ENCODE peak calls at places on chromosomes 12 and 14, in eight cellular contexts. Z is body of pancreas, X is right lobe of liver, H is heart left ventricle, U is cardiac muscle cell, G is mesenchymal stem cell, K is tibial nerve, B is neural progenitor cell. V is an unnamed sample. For H3K4me1, the result is how much of the 10 kb centered on the place peaks cover.

GRCh38 chr14:35387209-35387608 is 17.3 kb downstream of the NFKBIA start:
- DNase-seq in X (no peak), H (no peak), B (no peak), K (no peak), Z (no peak), U (no peak), G (no peak), V (no peak)

GRCh38 chr12:94790822-94791221 is 140.5 kb upstream of the TMCC3 start:
- DNase-seq in B (no peak), H (no peak), G (no peak), K (no peak), Z (no peak), U (no peak), X (no peak), V (no peak)

GRCh38 chr14:45051896-45052295 is 32.0 kb upstream of the PRPF39 start:
- DNase-seq in H (no peak), B (no peak), U (no peak), K (no peak), G (no peak), X (no peak), Z (no peak), V (no peak)

GRCh38 chr12:34347367-34347766 is 325.1 kb downstream of the ALG10 start:
- DNase-seq in X (no peak), U (no peak), Z (no peak), H (no peak), K (no peak), B (no peak), G (no peak), V (no peak)

GRCh38 chr12:9180810-9181209 is 27.4 kb downstream of the PZP start:
- DNase-seq in Z (no peak), B (no peak), G (no peak), K (no peak), U (no peak), H (no peak), X (no peak), V (no peak)

GRCh38 chr12:77204055-77204454 is 138.7 kb upstream of the E2F7 start:
- DNase-seq in H (no peak), G (no peak), K (no peak), Z (no peak), B (peak), U (peak), X (no peak), V (no peak)

GRCh38 chr12:47741340-47741703 is 16.0 kb upstream of the ENDOU start:
- DNase-seq in K (peak), Z (peak), B (no peak), H (peak), G (peak), X (peak), U (peak), V (peak)

GRCh38 chr12:6235499-6235898 is 35.3 kb downstream of the CD9 start:
- DNase-seq in H (no peak), X (no peak), K (no peak), Z (peak), U (no peak), G (no peak), B (no peak), V (no peak)

GRCh38 chr12:106030210-106031175 is 108.3 kb downstream of the NUAK1 start:
- DNase-seq in B (no peak), X (no peak), U (no peak), K (no peak), G (peak), Z (no peak), H (no peak), V (no peak)

GRCh38 chr14:68981124-68981523 is 2.0 kb upstream of the ACTN1 start:
- DNase-seq in H (no peak), X (no peak), G (no peak), U (no peak), B (no peak), K (no peak), Z (no peak), V (no peak)

GRCh38 chr12:18923721-18924120 is 185.8 kb downstream of the CAPZA3 start:
- DNase-seq in K (no peak), X (no peak), Z (no peak), H (no peak), B (no peak), G (no peak), U (no peak), V (no peak)

GRCh38 chr12:113819495-113819894 is 146.6 kb downstream of the RBM19 start:
- DNase-seq in H (no peak), X (no peak), U (no peak), B (peak), K (no peak), Z (no peak), G (no peak), V (no peak)

GRCh38 chr14:104517426-104517825 is 62.1 kb upstream of the C14orf180 start:
- DNase-seq in U (no peak), H (no peak), G (no peak), B (no peak), X (no peak), Z (no peak), K (no peak), V (no peak)

GRCh38 chr14:98173291-98173690 is 1098.7 kb downstream of the BCL11B start:
- DNase-seq in H (no peak), G (no peak), B (no peak), U (no peak), X (no peak), Z (no peak), K (no peak), V (peak)

GRCh38 chr14:87179936-87180335 is 813.0 kb downstream of the GALC start:
- DNase-seq in Z (no peak), G (peak), H (no peak), X (no peak), K (no peak), U (no peak), B (no peak), V (no peak)

GRCh38 chr12:133129368-133130037 is 571 bp downstream of the ZNF891 start:
- DNase-seq in H (no peak), Z (no peak), B (no peak), X (no peak), G (no peak), U (peak), K (no peak), V (no peak)

GRCh38 chr12:132503611-132504204 is 13.8 kb downstream of the FBRSL1 start:
- DNase-seq in G (no peak), U (no peak), H (no peak), K (no peak), B (no peak), Z (peak), X (no peak), V (no peak)

GRCh38 chr12:14289596-14289995 is 75.9 kb upstream of the ATF7IP start:
- DNase-seq in X (no peak), B (no peak), Z (no peak), G (no peak), U (no peak), K (no peak), H (no peak), V (no peak)

GRCh38 chr14:105088812-105089745 is 23.8 kb upstream of the GPR132 start:
- DNase-seq in B (no peak), Z (no peak), K (no peak), H (peak), X (no peak), G (peak), U (no peak), V (no peak)

GRCh38 chr14:76984297-76984696 is 44.2 kb downstream of the IRF2BPL start:
- DNase-seq in Z (no peak), B (no peak), G (no peak), K (no peak), H (no peak), U (no peak), X (no peak), V (no peak)
- H3K27ac ChIP-seq in Z (no peak), B (no peak), G (peak), K (no peak), H (no peak), U (peak), X (no peak), V (no peak)

GRCh38 chr14:64394973-64395633 is 7.0 kb downstream of the MTHFD1 start:
- DNase-seq in G (no peak), B (no peak), K (no peak), U (no peak), Z (no peak), X (no peak), H (no peak), V (no peak)
- H3K4me1 ChIP-seq in G (under half), B (under half), K (under half), U (under half), Z (under half), X (under half), H (under half), V (under half)

GRCh38 chr12:15859136-15859535 is 23.1 kb upstream of the STRAP start:
- DNase-seq in K (no peak), Z (no peak), U (no peak), X (no peak), H (no peak), G (no peak), B (no peak), V (no peak)

GRCh38 chr12:15863258-15863835 is 18.8 kb upstream of the STRAP start:
- DNase-seq in B (peak), K (no peak), H (no peak), U (no peak), X (no peak), Z (no peak), G (peak), V (no peak)

GRCh38 chr12:15863984-15864383 is 18.2 kb upstream of the STRAP start:
- DNase-seq in Z (no peak), H (no peak), B (no peak), K (no peak), X (no peak), U (no peak), G (no peak), V (no peak)

GRCh38 chr12:15861404-15861803 is 20.8 kb upstream of the STRAP start:
- DNase-seq in G (no peak), X (no peak), K (no peak), U (no peak), Z (no peak), H (no peak), B (no peak), V (no peak)

GRCh38 chr12:15862840-15863239 is 19.3 kb upstream of the STRAP start:
- DNase-seq in Z (no peak), K (no peak), G (no peak), X (no peak), U (no peak), B (no peak), H (no peak), V (no peak)
- H3K27ac ChIP-seq in Z (no peak), K (no peak), G (no peak), X (peak), U (no peak), B (no peak), H (no peak), V (no peak)

GRCh38 chr12:54934419-54934818 is 50.1 kb downstream of the TESPA1 start:
- DNase-seq in K (no peak), B (no peak), U (no peak), X (no peak), Z (no peak), H (no peak), G (no peak), V (no peak)

GRCh38 chr12:54936736-54937135 is 47.8 kb downstream of the TESPA1 start:
- DNase-seq in Z (no peak), X (no peak), K (no peak), U (no peak), H (no peak), B (no peak), G (no peak), V (no peak)

GRCh38 chr12:54933381-54933780 is 51.2 kb downstream of the TESPA1 start:
- DNase-seq in G (no peak), X (no peak), Z (no peak), U (no peak), B (no peak), H (no peak), K (no peak), V (no peak)

GRCh38 chr12:54937376-54937775 is 47.2 kb downstream of the TESPA1 start:
- DNase-seq in X (no peak), Z (no peak), K (no peak), H (no peak), B (no peak), U (no peak), G (no peak), V (no peak)

GRCh38 chr12:54935235-54935951 is 49.2 kb downstream of the TESPA1 start:
- DNase-seq in U (no peak), B (no peak), Z (no peak), X (no peak), H (no peak), G (peak), K (no peak), V (no peak)
- H3K4me1 ChIP-seq in U (under half), B (under half), Z (under half), X (under half), H (under half), G (under half), K (under half), V (under half)

DNA sequence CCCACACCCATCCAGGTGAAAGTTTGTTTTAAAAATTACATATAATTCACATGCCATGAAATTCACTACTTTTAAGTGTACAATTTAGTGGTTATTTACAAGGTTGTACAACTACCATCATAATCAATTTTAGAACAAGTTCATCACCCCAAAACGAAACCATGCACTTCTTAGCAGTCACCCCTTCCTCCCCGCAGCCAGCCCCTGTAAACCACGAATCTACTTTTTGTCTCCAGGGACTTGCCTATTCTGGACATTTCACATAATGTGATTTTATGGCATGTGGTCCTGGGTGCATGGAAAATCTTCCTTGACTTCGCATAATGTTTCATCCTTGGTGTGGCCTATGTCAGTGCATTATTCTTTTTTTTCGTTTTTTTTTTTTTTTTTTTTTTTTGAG is 19.2 kb upstream of the TRAF3 start:
- DNase-seq in X (no peak), B (no peak), Z (no peak), G (no peak), U (no peak), K (no peak), H (no peak), V (no peak)
- H3K27ac ChIP-seq in X (no peak), B (no peak), Z (no peak), G (no peak), U (no peak), K (no peak), H (no peak), V (no peak)

GRCh38 chr14:54756656-54757392 is 145.8 kb downstream of the GCH1 start:
- DNase-seq in U (no peak), K (no peak), H (no peak), B (no peak), X (no peak), G (no peak), Z (no peak), V (no peak)
- H3K4me1 ChIP-seq in U (under half), K (under half), H (under half), B (under half), X (under half), G (under half), Z (under half), V (under half)

GRCh38 chr12:65892905-65893304 is 68.6 kb downstream of the HMGA2 start:
- DNase-seq in K (no peak), U (no peak), B (no peak), X (no peak), G (peak), H (no peak), Z (no peak), V (no peak)
- H3K27ac ChIP-seq in K (no peak), U (no peak), B (peak), X (no peak), G (peak), H (peak), Z (peak), V (no peak)

DNA sequence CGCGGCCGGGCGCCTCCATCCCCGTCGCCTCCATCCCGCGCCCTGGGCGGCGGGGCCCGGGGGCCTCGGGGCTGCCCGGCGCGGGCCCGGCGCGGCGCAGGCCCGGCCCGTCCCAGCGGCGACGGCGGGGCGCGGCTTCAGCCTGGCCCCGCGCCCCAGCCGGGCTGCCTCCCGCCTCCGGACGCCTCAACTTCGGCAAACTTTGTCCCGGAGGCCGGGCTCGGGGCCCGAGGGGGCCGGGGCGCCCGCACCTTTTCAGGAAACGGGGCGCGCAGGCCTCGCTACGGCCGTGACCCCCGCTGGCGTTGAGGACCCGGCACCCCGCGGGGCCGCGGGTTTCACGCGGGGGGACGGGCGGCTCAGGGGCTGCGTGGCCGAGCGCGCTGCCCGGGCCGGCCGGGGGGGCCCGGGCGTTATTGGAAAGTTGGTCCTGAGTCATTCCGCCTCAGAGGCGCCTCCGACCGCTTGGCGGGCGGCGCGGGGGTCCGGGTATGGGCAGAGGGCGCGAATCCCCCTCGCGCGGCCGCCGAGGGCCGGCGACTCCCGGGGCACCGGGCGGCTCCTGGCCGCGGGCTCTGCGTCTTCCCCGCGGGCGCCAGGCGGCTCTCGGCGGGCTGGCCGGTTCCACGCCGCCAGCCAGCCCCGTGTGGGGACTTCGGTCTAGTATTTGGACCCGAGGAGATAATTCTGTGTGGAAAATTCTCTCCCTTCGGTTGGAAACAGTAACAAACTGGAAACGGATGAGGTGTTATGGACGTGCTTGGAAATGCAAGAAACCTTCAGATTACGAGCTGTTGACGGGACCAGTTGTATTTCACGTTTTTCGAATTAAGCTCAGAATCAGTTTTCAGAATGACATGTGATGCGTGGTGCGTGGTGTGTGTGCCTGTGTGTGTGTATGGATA is 714 bp downstream of the TRAF3 start:
- DNase-seq in H (no peak), Z (no peak), X (peak), K (no peak), B (peak), G (peak), U (peak), V (peak)
- H3K4me1 ChIP-seq in H (under half), Z (under half), X (under half), K (under half), B (under half), G (under half), U (under half), V (under half)